ENCODE peak calls at places on chromosomes 4 and X, in seven cellular contexts. One of them, this sample, is unnamed.

GRCh38 chr4:14749910-14750309 is 252.4 kb upstream of the CPEB2 start:
- DNase-seq in K562: no peak
- DNase-seq in stomach: peak
- DNase-seq in SK-N-SH: peak
- DNase-seq in GM23338: peak
- DNase-seq in suprapubic skin: no peak
- DNase-seq in GM12878: no peak
- DNase-seq in this sample: no peak

GRCh38 chrX:9534686-9535085 is 69.8 kb downstream of the TBL1X start:
- DNase-seq in K562: no peak
- DNase-seq in stomach: no peak
- DNase-seq in SK-N-SH: no peak
- DNase-seq in GM23338: no peak
- DNase-seq in suprapubic skin: no peak
- DNase-seq in GM12878: no peak
- DNase-seq in this sample: no peak

GRCh38 chr4:183912585-183912984 is 7.5 kb downstream of the STOX2 start:
- DNase-seq in K562: no peak
- DNase-seq in stomach: no peak
- DNase-seq in SK-N-SH: no peak
- DNase-seq in GM23338: no peak
- DNase-seq in suprapubic skin: no peak
- DNase-seq in GM12878: no peak
- DNase-seq in this sample: no peak

GRCh38 chr4:98293089-98293887 is 32.1 kb downstream of the RAP1GDS1 start:
- DNase-seq in K562: no peak
- DNase-seq in stomach: no peak
- DNase-seq in SK-N-SH: no peak
- DNase-seq in GM23338: no peak
- DNase-seq in suprapubic skin: no peak
- DNase-seq in GM12878: no peak
- DNase-seq in this sample: no peak

GRCh38 chrX:40177942-40178715 is 80.4 kb upstream of the BCOR start:
- DNase-seq in K562: no peak
- DNase-seq in stomach: no peak
- DNase-seq in SK-N-SH: no peak
- DNase-seq in GM23338: no peak
- DNase-seq in suprapubic skin: no peak
- DNase-seq in GM12878: no peak
- DNase-seq in this sample: peak

GRCh38 chr4:153318696-153319320 is 25.7 kb upstream of the MND1 start:
- DNase-seq in K562: peak
- DNase-seq in stomach: peak
- DNase-seq in SK-N-SH: peak
- DNase-seq in GM23338: peak
- DNase-seq in suprapubic skin: no peak
- DNase-seq in GM12878: no peak
- DNase-seq in this sample: no peak

GRCh38 chr4:40055379-40055872 is 1.2 kb upstream of the N4BP2 start:
- DNase-seq in K562: no peak
- DNase-seq in stomach: no peak
- DNase-seq in SK-N-SH: no peak
- DNase-seq in GM23338: no peak
- DNase-seq in suprapubic skin: no peak
- DNase-seq in GM12878: peak
- DNase-seq in this sample: no peak

GRCh38 chr4:38894340-38894982 is 26.9 kb downstream of the FAM114A1 start:
- DNase-seq in K562: no peak
- DNase-seq in stomach: no peak
- DNase-seq in SK-N-SH: no peak
- DNase-seq in GM23338: no peak
- DNase-seq in suprapubic skin: no peak
- DNase-seq in GM12878: no peak
- DNase-seq in this sample: no peak

GRCh38 chrX:72659726-72660125 is 54.4 kb downstream of the PHKA1 start:
- DNase-seq in K562: no peak
- DNase-seq in stomach: no peak
- DNase-seq in SK-N-SH: no peak
- DNase-seq in GM23338: no peak
- DNase-seq in suprapubic skin: no peak
- DNase-seq in GM12878: no peak
- DNase-seq in this sample: no peak

GRCh38 chr4:40471923-40472322 is 136.8 kb downstream of the CHRNA9 start:
- DNase-seq in K562: no peak
- DNase-seq in stomach: no peak
- DNase-seq in SK-N-SH: no peak
- DNase-seq in GM23338: no peak
- DNase-seq in suprapubic skin: no peak
- DNase-seq in GM12878: no peak
- DNase-seq in this sample: no peak

GRCh38 chrX:100606753-100607152 is 22.0 kb downstream of the TNMD start:
- DNase-seq in K562: no peak
- DNase-seq in stomach: no peak
- DNase-seq in SK-N-SH: no peak
- DNase-seq in GM23338: no peak
- DNase-seq in suprapubic skin: no peak
- DNase-seq in GM12878: no peak
- DNase-seq in this sample: no peak

GRCh38 chr4:121454251-121454979 is 73.6 kb upstream of the QRFPR start:
- DNase-seq in K562: no peak
- DNase-seq in stomach: no peak
- DNase-seq in SK-N-SH: no peak
- DNase-seq in GM23338: peak
- DNase-seq in suprapubic skin: no peak
- DNase-seq in GM12878: no peak
- DNase-seq in this sample: no peak

GRCh38 chr4:83219344-83219990 is 65.1 kb downstream of the COQ2 start:
- DNase-seq in K562: no peak
- DNase-seq in stomach: peak
- DNase-seq in SK-N-SH: no peak
- DNase-seq in GM23338: no peak
- DNase-seq in suprapubic skin: no peak
- DNase-seq in GM12878: peak
- DNase-seq in this sample: peak

GRCh38 chr4:117996891-117997290 is 37.4 kb upstream of the NDST3 start:
- DNase-seq in K562: no peak
- DNase-seq in stomach: no peak
- DNase-seq in SK-N-SH: no peak
- DNase-seq in GM23338: no peak
- DNase-seq in suprapubic skin: no peak
- DNase-seq in GM12878: no peak
- DNase-seq in this sample: no peak

GRCh38 chr4:122305853-122306252 is 73.0 kb upstream of the ADAD1 start:
- DNase-seq in K562: no peak
- DNase-seq in stomach: no peak
- DNase-seq in SK-N-SH: no peak
- DNase-seq in GM23338: no peak
- DNase-seq in suprapubic skin: no peak
- DNase-seq in GM12878: no peak
- DNase-seq in this sample: no peak

GRCh38 chrX:106748377-106748776 is 21.9 kb downstream of the RNF128 start:
- DNase-seq in K562: no peak
- DNase-seq in stomach: no peak
- DNase-seq in SK-N-SH: no peak
- DNase-seq in GM23338: no peak
- DNase-seq in suprapubic skin: no peak
- DNase-seq in GM12878: no peak
- DNase-seq in this sample: no peak

GRCh38 chr4:178081931-178082330 is 639.7 kb upstream of the AGA start:
- DNase-seq in K562: no peak
- DNase-seq in stomach: no peak
- DNase-seq in SK-N-SH: no peak
- DNase-seq in GM23338: no peak
- DNase-seq in suprapubic skin: no peak
- DNase-seq in GM12878: no peak
- DNase-seq in this sample: no peak

GRCh38 chr4:5773271-5773555 is 62.2 kb downstream of the EVC start:
- DNase-seq in K562: no peak
- DNase-seq in stomach: no peak
- DNase-seq in SK-N-SH: no peak
- DNase-seq in GM23338: no peak
- DNase-seq in suprapubic skin: no peak
- DNase-seq in GM12878: no peak
- DNase-seq in this sample: no peak

GRCh38 chr4:48027653-48028052 is 11.1 kb downstream of the NIPAL1 start:
- DNase-seq in K562: no peak
- DNase-seq in stomach: no peak
- DNase-seq in SK-N-SH: no peak
- DNase-seq in GM23338: no peak
- DNase-seq in suprapubic skin: no peak
- DNase-seq in GM12878: no peak
- DNase-seq in this sample: no peak

GRCh38 chrX:11423362-11423818 is 130.2 kb downstream of the AMELX start:
- DNase-seq in K562: peak
- DNase-seq in stomach: peak
- DNase-seq in SK-N-SH: no peak
- DNase-seq in GM23338: no peak
- DNase-seq in suprapubic skin: no peak
- DNase-seq in GM12878: peak
- DNase-seq in this sample: no peak

GRCh38 chr4:146407669-146408084 is 114.1 kb downstream of the SLC10A7 start:
- DNase-seq in K562: peak
- DNase-seq in stomach: no peak
- DNase-seq in SK-N-SH: no peak
- DNase-seq in GM23338: no peak
- DNase-seq in suprapubic skin: no peak
- DNase-seq in GM12878: no peak
- DNase-seq in this sample: no peak

GRCh38 chr4:36056128-36056527 is 188.2 kb downstream of the ARAP2 start:
- DNase-seq in K562: no peak
- DNase-seq in stomach: no peak
- DNase-seq in SK-N-SH: no peak
- DNase-seq in GM23338: no peak
- DNase-seq in suprapubic skin: no peak
- DNase-seq in GM12878: no peak
- DNase-seq in this sample: no peak

GRCh38 chr4:2482693-2483092 is 13.8 kb downstream of the RNF4 start:
- DNase-seq in K562: no peak
- DNase-seq in stomach: no peak
- DNase-seq in SK-N-SH: no peak
- DNase-seq in GM23338: no peak
- DNase-seq in suprapubic skin: no peak
- DNase-seq in GM12878: peak
- DNase-seq in this sample: no peak

GRCh38 chrX:115344885-115345653 is 55.6 kb downstream of the LUZP4 start:
- DNase-seq in K562: no peak
- DNase-seq in stomach: peak
- DNase-seq in SK-N-SH: peak
- DNase-seq in GM23338: peak
- DNase-seq in suprapubic skin: peak
- DNase-seq in GM12878: no peak
- DNase-seq in this sample: no peak

GRCh38 chrX:95056901-95057300 is 1382.9 kb downstream of the FAM133A start:
- DNase-seq in K562: no peak
- DNase-seq in stomach: no peak
- DNase-seq in SK-N-SH: no peak
- DNase-seq in GM23338: peak
- DNase-seq in suprapubic skin: no peak
- DNase-seq in GM12878: no peak
- DNase-seq in this sample: no peak

GRCh38 chrX:43552703-43553102 is 103.4 kb upstream of the MAOA start:
- DNase-seq in K562: no peak
- DNase-seq in stomach: no peak
- DNase-seq in SK-N-SH: no peak
- DNase-seq in GM23338: no peak
- DNase-seq in suprapubic skin: no peak
- DNase-seq in GM12878: no peak
- DNase-seq in this sample: no peak

GRCh38 chrX:43556207-43556606 is 99.9 kb upstream of the MAOA start:
- DNase-seq in K562: no peak
- DNase-seq in stomach: no peak
- DNase-seq in SK-N-SH: no peak
- DNase-seq in GM23338: no peak
- DNase-seq in suprapubic skin: no peak
- DNase-seq in GM12878: no peak
- DNase-seq in this sample: no peak

GRCh38 chrX:43552166-43552565 is 103.9 kb upstream of the MAOA start:
- DNase-seq in K562: no peak
- DNase-seq in stomach: no peak
- DNase-seq in SK-N-SH: no peak
- DNase-seq in GM23338: no peak
- DNase-seq in suprapubic skin: no peak
- DNase-seq in GM12878: no peak
- DNase-seq in this sample: no peak

GRCh38 chrX:43551590-43551989 is 104.5 kb upstream of the MAOA start:
- DNase-seq in K562: no peak
- DNase-seq in stomach: no peak
- DNase-seq in SK-N-SH: no peak
- DNase-seq in GM23338: peak
- DNase-seq in suprapubic skin: no peak
- DNase-seq in GM12878: no peak
- DNase-seq in this sample: no peak
- TF ChIP-seq POLR2AphosphoS5 in K562: no peak
- TF ChIP-seq POLR2AphosphoS5 in stomach: no peak
- TF ChIP-seq POLR2AphosphoS5 in SK-N-SH: no peak
- TF ChIP-seq POLR2AphosphoS5 in GM23338: no peak
- TF ChIP-seq POLR2AphosphoS5 in suprapubic skin: no peak
- TF ChIP-seq POLR2AphosphoS5 in GM12878: no peak
- TF ChIP-seq POLR2AphosphoS5 in this sample: no peak

DNA sequence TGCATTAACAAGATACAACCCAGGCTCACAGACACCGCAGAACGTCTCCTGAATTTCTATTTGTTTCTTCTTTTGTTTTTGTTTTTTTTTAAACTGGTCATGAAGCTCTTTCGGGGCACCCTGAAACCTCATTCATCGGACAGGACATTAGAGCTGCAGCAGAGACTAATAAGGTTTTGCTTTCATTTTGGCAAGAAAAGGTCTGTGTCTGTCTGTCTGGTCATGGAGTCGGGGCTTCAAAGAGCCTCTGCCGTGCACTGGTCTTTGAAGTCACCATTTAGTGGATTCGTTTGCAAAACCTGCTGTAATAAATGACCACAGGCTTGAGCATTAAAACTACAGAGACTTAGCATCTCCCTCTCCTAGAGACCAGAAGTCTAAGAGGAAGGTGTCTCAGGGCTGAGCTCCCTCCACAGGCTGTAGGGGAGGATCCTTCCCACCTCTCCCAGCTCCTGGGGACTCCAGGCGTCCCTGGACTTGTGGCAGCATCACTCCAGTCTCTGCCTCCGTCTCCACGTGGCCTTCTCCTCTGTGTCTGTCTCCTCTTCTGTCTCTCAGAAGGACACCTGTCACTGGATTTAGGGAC is 247.5 kb downstream of the CRLF2 start:
- DNase-seq in K562: no peak
- DNase-seq in stomach: no peak
- DNase-seq in SK-N-SH: no peak
- DNase-seq in GM23338: no peak
- DNase-seq in suprapubic skin: no peak
- DNase-seq in GM12878: no peak
- DNase-seq in this sample: no peak
- TF ChIP-seq POLR2AphosphoS5 in K562: no peak
- TF ChIP-seq POLR2AphosphoS5 in stomach: no peak
- TF ChIP-seq POLR2AphosphoS5 in SK-N-SH: no peak
- TF ChIP-seq POLR2AphosphoS5 in GM23338: no peak
- TF ChIP-seq POLR2AphosphoS5 in suprapubic skin: no peak
- TF ChIP-seq POLR2AphosphoS5 in GM12878: no peak
- TF ChIP-seq POLR2AphosphoS5 in this sample: no peak

GRCh38 chrX:51902651-51903050 is 9.2 kb downstream of the MAGED1 start:
- DNase-seq in K562: no peak
- DNase-seq in stomach: no peak
- DNase-seq in SK-N-SH: no peak
- DNase-seq in GM23338: no peak
- DNase-seq in suprapubic skin: no peak
- DNase-seq in GM12878: no peak
- DNase-seq in this sample: no peak
- TF ChIP-seq POLR2AphosphoS5 in K562: no peak
- TF ChIP-seq POLR2AphosphoS5 in stomach: no peak
- TF ChIP-seq POLR2AphosphoS5 in SK-N-SH: peak
- TF ChIP-seq POLR2AphosphoS5 in GM23338: no peak
- TF ChIP-seq POLR2AphosphoS5 in suprapubic skin: no peak
- TF ChIP-seq POLR2AphosphoS5 in GM12878: no peak
- TF ChIP-seq POLR2AphosphoS5 in this sample: no peak

GRCh38 chr4:136136566-136136965 is 1395.7 kb downstream of the PCDH18 start:
- DNase-seq in K562: no peak
- DNase-seq in stomach: no peak
- DNase-seq in SK-N-SH: no peak
- DNase-seq in GM23338: no peak
- DNase-seq in suprapubic skin: no peak
- DNase-seq in GM12878: no peak
- DNase-seq in this sample: no peak
- TF ChIP-seq POLR2AphosphoS5 in K562: no peak
- TF ChIP-seq POLR2AphosphoS5 in stomach: no peak
- TF ChIP-seq POLR2AphosphoS5 in SK-N-SH: no peak
- TF ChIP-seq POLR2AphosphoS5 in GM23338: no peak
- TF ChIP-seq POLR2AphosphoS5 in suprapubic skin: no peak
- TF ChIP-seq POLR2AphosphoS5 in GM12878: no peak
- TF ChIP-seq POLR2AphosphoS5 in this sample: no peak